ENCODE peak calls at places on chromosomes 11 and 22, in five cellular contexts. J, W, N, C and K are unnamed samples.

GRCh38 chr11:20671856-20672546 is 2.6 kb downstream of the NELL1 start:
- DNase-seq in J (no peak), C (no peak), N (no peak), W (no peak), K (no peak)

GRCh38 chr22:21824439-21824912 is 43.0 kb downstream of the MAPK1 start:
- DNase-seq in C (no peak), W (no peak), J (no peak), N (no peak), K (no peak)

GRCh38 chr11:20470348-20470747 is 82.8 kb downstream of the PRMT3 start:
- DNase-seq in W (no peak), J (no peak), N (no peak), C (no peak), K (no peak)

GRCh38 chr22:17132112-17132511 is 11.0 kb upstream of the TMEM121B start:
- DNase-seq in C (no peak), J (no peak), N (no peak), W (no peak), K (no peak)

GRCh38 chr11:116445108-116446047 is 327.4 kb downstream of the BUD13 start:
- DNase-seq in N (no peak), W (no peak), C (no peak), J (peak), K (no peak)

GRCh38 chr22:46066691-46067090 is 83.6 kb upstream of the PPARA start:
- DNase-seq in N (peak), W (no peak), J (no peak), C (peak), K (no peak)

GRCh38 chr11:75004215-75004614 is 15.5 kb downstream of the NEU3 start:
- DNase-seq in J (no peak), N (no peak), C (no peak), W (no peak), K (no peak)

GRCh38 chr11:19766206-19766605 is 53.6 kb downstream of the NAV2 start:
- DNase-seq in N (no peak), W (no peak), C (no peak), J (no peak), K (no peak)

GRCh38 chr11:76835030-76835429 is 25.7 kb upstream of the ACER3 start:
- DNase-seq in C (no peak), J (no peak), W (no peak), N (no peak), K (no peak)

GRCh38 chr11:122215244-122215992 is 99.4 kb upstream of the BLID start:
- DNase-seq in N (peak), W (peak), C (peak), J (peak), K (peak)

GRCh38 chr11:35947437-35947836 is 3.6 kb downstream of the LDLRAD3 start:
- DNase-seq in N (no peak), W (no peak), C (no peak), J (no peak), K (no peak)

GRCh38 chr11:62444271-62444833 is 25.5 kb downstream of the SCGB1A1 start:
- DNase-seq in C (peak), W (peak), N (peak), J (peak), K (no peak)

GRCh38 chr11:123300874-123301695 is 106.0 kb upstream of the CLMP start:
- DNase-seq in J (no peak), C (no peak), N (no peak), W (no peak), K (no peak)

GRCh38 chr22:22201185-22201924 is 43.2 kb upstream of the VPREB1 start:
- DNase-seq in J (peak), N (no peak), W (no peak), C (peak), K (no peak)

GRCh38 chr11:3077174-3077839 is 20.1 kb upstream of the CARS1 start:
- DNase-seq in C (no peak), N (no peak), J (no peak), W (no peak), K (no peak)

GRCh38 chr11:8315463-8315862 is 51.8 kb upstream of the LMO1 start:
- DNase-seq in N (no peak), W (no peak), J (no peak), C (peak), K (no peak)

GRCh38 chr11:8323161-8323935 is 59.7 kb upstream of the LMO1 start:
- DNase-seq in N (no peak), J (no peak), C (peak), W (no peak), K (no peak)

GRCh38 chr11:8317164-8317563 is 53.5 kb upstream of the LMO1 start:
- DNase-seq in W (no peak), C (no peak), N (peak), J (no peak), K (no peak)

GRCh38 chr11:8321876-8322275 is 58.2 kb upstream of the LMO1 start:
- DNase-seq in W (no peak), C (peak), J (no peak), N (no peak), K (no peak)

GRCh38 chr11:8318536-8318935 is 54.9 kb upstream of the LMO1 start:
- DNase-seq in J (peak), C (peak), W (no peak), N (no peak), K (no peak)
- TF ChIP-seq CTCF in J (peak), C (no peak), W (no peak), N (no peak), K (peak)

DNA sequence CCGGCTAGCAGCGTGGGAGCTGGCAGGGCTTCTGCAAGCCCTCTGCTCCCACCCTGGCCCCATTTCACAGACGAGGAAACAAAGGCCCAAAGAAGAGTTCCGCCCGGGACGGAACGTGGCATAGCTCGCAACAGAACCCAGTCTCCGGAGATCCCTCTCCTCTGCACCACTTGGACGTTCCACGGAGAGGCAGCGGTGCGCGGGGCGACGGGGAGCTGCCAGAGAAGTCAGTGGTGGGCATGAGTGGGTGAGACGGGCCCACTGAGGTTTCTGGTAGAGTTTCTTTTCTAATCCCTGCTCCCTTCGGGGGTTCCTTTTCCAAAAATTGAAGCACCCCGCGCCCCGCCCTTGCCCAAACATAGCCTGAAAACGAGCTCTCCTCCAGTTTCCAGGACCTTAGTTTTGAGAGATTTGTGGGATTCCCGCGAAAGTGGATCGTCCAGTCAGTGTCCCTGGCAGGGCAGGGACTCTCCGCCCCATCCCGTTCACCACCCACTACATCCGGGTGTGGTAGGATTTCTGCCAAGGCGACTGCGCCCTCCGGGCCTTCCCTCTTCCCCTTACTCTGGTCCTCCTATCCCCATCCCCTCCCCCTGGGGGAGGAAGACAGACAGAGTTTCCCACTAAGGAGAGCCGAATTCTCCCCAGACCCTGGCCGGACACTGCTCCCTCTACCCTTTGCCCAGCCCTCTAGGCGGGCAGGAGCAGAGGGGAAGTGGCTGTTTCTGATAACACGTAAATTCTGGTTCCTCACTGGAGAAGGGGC is 764 bp upstream of the NECTIN1 start:
- DNase-seq in J (peak), W (peak), N (peak), C (peak), K (no peak)
- TF ChIP-seq CTCF in J (no peak), W (no peak), N (no peak), C (peak), K (peak)

GRCh38 chr11:639324-639977 is 2.4 kb downstream of the DRD4 start:
- DNase-seq in J (no peak), N (no peak), C (no peak), W (no peak), K (no peak)
- TF ChIP-seq CTCF in J (no peak), N (no peak), C (no peak), W (no peak), K (no peak)

DNA sequence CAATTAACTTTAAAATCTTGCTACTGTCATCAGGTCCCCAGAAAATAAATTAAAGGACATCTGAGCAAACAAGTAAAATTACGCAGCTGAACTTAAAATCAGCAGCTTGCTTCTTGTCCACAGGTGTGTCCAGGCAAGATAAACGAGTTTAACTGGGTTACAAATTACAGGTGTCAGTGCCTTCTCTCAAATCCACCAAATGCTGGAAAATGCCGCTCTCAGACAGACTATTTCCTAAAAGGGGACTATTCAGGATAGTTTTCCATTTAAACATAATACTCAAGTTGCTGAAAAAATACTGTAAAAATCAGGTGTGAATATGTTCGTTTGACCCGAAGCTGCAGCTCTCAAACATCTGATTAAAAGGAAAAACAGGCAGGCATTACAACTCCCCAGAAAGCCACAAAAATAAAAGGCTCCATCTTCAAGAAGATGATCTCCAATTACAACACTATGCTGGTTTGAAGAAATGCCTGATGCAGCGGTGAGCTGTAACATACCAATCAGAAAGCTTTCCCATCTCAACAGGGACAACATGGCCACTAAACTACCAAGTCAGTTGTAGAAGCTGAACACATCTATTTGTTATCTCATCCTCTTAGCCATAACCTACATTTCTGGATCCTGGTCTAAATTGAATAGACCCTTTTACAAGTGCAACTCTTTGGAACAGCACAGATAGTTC is 82.1 kb downstream of the CADM1 start:
- DNase-seq in C (no peak), J (no peak), W (no peak), N (no peak), K (no peak)
- TF ChIP-seq CTCF in C (no peak), J (no peak), W (no peak), N (no peak), K (no peak)

DNA sequence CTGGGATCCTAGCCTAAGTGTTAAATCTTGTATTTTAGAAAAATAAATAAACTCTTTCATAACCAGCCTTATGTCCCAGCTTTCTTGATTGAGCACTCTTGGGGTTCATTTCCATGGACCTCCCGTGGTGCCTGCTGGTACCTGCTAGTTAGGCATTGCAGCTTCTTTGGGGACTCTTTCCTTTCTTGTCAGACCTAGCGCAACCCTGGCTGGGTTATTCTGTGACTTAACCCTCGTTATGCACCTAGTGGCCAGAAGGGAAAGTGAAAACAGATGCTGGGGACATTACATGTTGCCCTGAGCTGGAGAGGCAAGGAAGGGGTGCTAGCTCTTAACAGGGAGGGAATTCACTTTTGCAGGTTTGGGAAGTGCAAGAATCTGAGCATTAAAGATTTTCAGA is 46.8 kb downstream of the APIP start:
- DNase-seq in C (no peak), J (peak), N (no peak), W (no peak), K (no peak)
- TF ChIP-seq CTCF in C (no peak), J (peak), N (no peak), W (no peak), K (peak)

DNA sequence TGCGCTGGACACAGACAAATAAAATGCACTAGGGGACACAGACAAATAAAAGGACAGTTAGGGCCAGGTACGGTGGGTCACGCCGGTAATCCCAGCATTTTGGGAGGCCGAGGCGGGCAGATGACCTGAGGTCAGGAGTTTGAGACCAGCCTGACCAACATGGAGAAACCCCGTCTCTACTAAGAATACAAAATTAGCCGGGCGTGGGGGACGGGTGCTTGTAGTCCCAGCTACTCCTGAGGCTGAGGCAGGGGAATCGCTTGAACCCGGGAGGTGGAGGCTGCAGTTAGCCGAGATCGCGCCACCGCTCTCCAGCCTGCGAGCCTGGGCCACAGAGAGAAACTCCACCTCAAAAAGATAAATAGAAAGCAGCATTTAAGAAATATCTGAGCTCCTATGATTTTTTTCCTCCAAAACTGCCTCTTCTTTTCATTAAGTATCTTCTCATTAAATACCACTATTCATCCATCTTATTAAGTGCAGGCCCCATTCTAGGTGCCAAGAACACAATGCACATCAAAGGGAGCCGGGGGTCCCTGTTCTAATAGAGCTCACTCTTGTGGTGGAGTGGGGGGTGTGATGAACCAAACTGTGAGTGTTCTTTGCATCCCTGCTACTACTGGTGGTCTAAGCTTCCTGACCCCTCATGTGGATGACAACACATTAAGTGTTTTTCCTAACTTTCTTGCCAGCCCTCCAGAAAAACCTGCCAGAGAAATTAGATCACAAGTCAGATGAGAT is 766 bp upstream of the ZNHIT2 start:
- DNase-seq in W (no peak), C (peak), N (no peak), J (no peak), K (no peak)
- TF ChIP-seq CTCF in W (no peak), C (no peak), N (no peak), J (peak), K (peak)